ENCODE peak calls at places on chromosomes 13 and 19, in ten cellular contexts. One of them, this sample, is unnamed.

GRCh38 chr13:64074989-64075474 is 2659.4 kb upstream of the PCDH20 start:
- DNase-seq in lung: no peak
- DNase-seq in skeletal muscle cell: no peak
- DNase-seq in breast epithelium: no peak
- DNase-seq in AG04449: no peak
- DNase-seq in BJ: no peak
- DNase-seq in psoas muscle: no peak
- DNase-seq in ascending aorta: no peak
- DNase-seq in AG04450: no peak
- DNase-seq in HFF-Myc: no peak
- DNase-seq in this sample: no peak

GRCh38 chr13:51823861-51824260 is 19.9 kb upstream of the DHRS12 start:
- DNase-seq in lung: no peak
- DNase-seq in skeletal muscle cell: no peak
- DNase-seq in breast epithelium: no peak
- DNase-seq in AG04449: no peak
- DNase-seq in BJ: no peak
- DNase-seq in psoas muscle: no peak
- DNase-seq in ascending aorta: no peak
- DNase-seq in AG04450: no peak
- DNase-seq in HFF-Myc: no peak
- DNase-seq in this sample: no peak

GRCh38 chr13:38769526-38769925 is 82.6 kb downstream of the FREM2 start:
- DNase-seq in lung: no peak
- DNase-seq in skeletal muscle cell: no peak
- DNase-seq in breast epithelium: no peak
- DNase-seq in AG04449: no peak
- DNase-seq in BJ: no peak
- DNase-seq in psoas muscle: no peak
- DNase-seq in ascending aorta: no peak
- DNase-seq in AG04450: no peak
- DNase-seq in HFF-Myc: no peak
- DNase-seq in this sample: no peak

GRCh38 chr13:96075953-96076543 is 13.9 kb upstream of the HS6ST3 start:
- DNase-seq in lung: no peak
- DNase-seq in skeletal muscle cell: no peak
- DNase-seq in breast epithelium: no peak
- DNase-seq in AG04449: no peak
- DNase-seq in BJ: no peak
- DNase-seq in psoas muscle: no peak
- DNase-seq in ascending aorta: no peak
- DNase-seq in AG04450: no peak
- DNase-seq in HFF-Myc: no peak
- DNase-seq in this sample: no peak

GRCh38 chr19:27777242-27777641 is 1435.7 kb downstream of the UQCRFS1 start:
- DNase-seq in lung: no peak
- DNase-seq in skeletal muscle cell: no peak
- DNase-seq in breast epithelium: no peak
- DNase-seq in AG04449: no peak
- DNase-seq in BJ: no peak
- DNase-seq in psoas muscle: no peak
- DNase-seq in ascending aorta: no peak
- DNase-seq in AG04450: no peak
- DNase-seq in HFF-Myc: no peak
- DNase-seq in this sample: no peak

GRCh38 chr13:54953786-54954185 is 1925.2 kb downstream of the OLFM4 start:
- DNase-seq in lung: no peak
- DNase-seq in skeletal muscle cell: no peak
- DNase-seq in breast epithelium: no peak
- DNase-seq in AG04449: no peak
- DNase-seq in BJ: no peak
- DNase-seq in psoas muscle: no peak
- DNase-seq in ascending aorta: no peak
- DNase-seq in AG04450: no peak
- DNase-seq in HFF-Myc: no peak
- DNase-seq in this sample: no peak

GRCh38 chr13:101520672-101521071 is 68.2 kb downstream of the ITGBL1 start:
- DNase-seq in lung: no peak
- DNase-seq in skeletal muscle cell: peak; percentile 78
- DNase-seq in breast epithelium: no peak
- DNase-seq in AG04449: no peak
- DNase-seq in BJ: no peak
- DNase-seq in psoas muscle: no peak
- DNase-seq in ascending aorta: no peak
- DNase-seq in AG04450: peak; percentile 15
- DNase-seq in HFF-Myc: peak; percentile 80
- DNase-seq in this sample: no peak

GRCh38 chr19:49840321-49840720 is 10.6 kb upstream of the PTOV1 start:
- DNase-seq in lung: no peak
- DNase-seq in skeletal muscle cell: no peak
- DNase-seq in breast epithelium: no peak
- DNase-seq in AG04449: no peak
- DNase-seq in BJ: no peak
- DNase-seq in psoas muscle: no peak
- DNase-seq in ascending aorta: no peak
- DNase-seq in AG04450: no peak
- DNase-seq in HFF-Myc: no peak
- DNase-seq in this sample: no peak

GRCh38 chr13:34391071-34391470 is 551.0 kb upstream of the NBEA start:
- DNase-seq in lung: no peak
- DNase-seq in skeletal muscle cell: no peak
- DNase-seq in breast epithelium: no peak
- DNase-seq in AG04449: no peak
- DNase-seq in BJ: peak; percentile 30
- DNase-seq in psoas muscle: no peak
- DNase-seq in ascending aorta: no peak
- DNase-seq in AG04450: no peak
- DNase-seq in HFF-Myc: peak; percentile 39
- DNase-seq in this sample: no peak

GRCh38 chr13:36608474-36608873 is 65.3 kb upstream of the SERTM1 start:
- DNase-seq in lung: no peak
- DNase-seq in skeletal muscle cell: no peak
- DNase-seq in breast epithelium: no peak
- DNase-seq in AG04449: no peak
- DNase-seq in BJ: no peak
- DNase-seq in psoas muscle: no peak
- DNase-seq in ascending aorta: no peak
- DNase-seq in AG04450: no peak
- DNase-seq in HFF-Myc: no peak
- DNase-seq in this sample: no peak

GRCh38 chr19:55620410-55620809 is 4.0 kb downstream of the ZNF784 start:
- DNase-seq in lung: no peak
- DNase-seq in skeletal muscle cell: no peak
- DNase-seq in breast epithelium: no peak
- DNase-seq in AG04449: no peak
- DNase-seq in BJ: no peak
- DNase-seq in psoas muscle: no peak
- DNase-seq in ascending aorta: no peak
- DNase-seq in AG04450: no peak
- DNase-seq in HFF-Myc: no peak
- DNase-seq in this sample: no peak

GRCh38 chr19:51784922-51785690 is 9.9 kb upstream of the FPR3 start:
- DNase-seq in lung: peak; percentile 62
- DNase-seq in skeletal muscle cell: no peak
- DNase-seq in breast epithelium: peak; percentile 20
- DNase-seq in AG04449: no peak
- DNase-seq in BJ: no peak
- DNase-seq in psoas muscle: peak; percentile 67
- DNase-seq in ascending aorta: peak; percentile 79
- DNase-seq in AG04450: no peak
- DNase-seq in HFF-Myc: no peak
- DNase-seq in this sample: peak; percentile 95

GRCh38 chr13:91368676-91369425 is 21.4 kb downstream of the MIR17HG start:
- DNase-seq in lung: no peak
- DNase-seq in skeletal muscle cell: peak; percentile 17
- DNase-seq in breast epithelium: no peak
- DNase-seq in AG04449: no peak
- DNase-seq in BJ: no peak
- DNase-seq in psoas muscle: no peak
- DNase-seq in ascending aorta: no peak
- DNase-seq in AG04450: no peak
- DNase-seq in HFF-Myc: no peak
- DNase-seq in this sample: no peak

GRCh38 chr13:92769064-92769463 is 457.5 kb upstream of the GPC6 start:
- DNase-seq in lung: no peak
- DNase-seq in skeletal muscle cell: peak; percentile 47
- DNase-seq in breast epithelium: no peak
- DNase-seq in AG04449: no peak
- DNase-seq in BJ: no peak
- DNase-seq in psoas muscle: no peak
- DNase-seq in ascending aorta: no peak
- DNase-seq in AG04450: no peak
- DNase-seq in HFF-Myc: no peak
- DNase-seq in this sample: no peak

GRCh38 chr19:16495982-16496612 is at the start of the genes C19orf44 and CALR3:
- DNase-seq in lung: peak; percentile 99
- DNase-seq in skeletal muscle cell: peak; percentile 93
- DNase-seq in breast epithelium: peak; percentile 98
- DNase-seq in AG04449: peak; percentile 83
- DNase-seq in BJ: peak; percentile 94
- DNase-seq in psoas muscle: peak; percentile 99
- DNase-seq in ascending aorta: peak; percentile 100
- DNase-seq in AG04450: peak; percentile 96
- DNase-seq in HFF-Myc: peak; percentile 95
- DNase-seq in this sample: peak; percentile 98

GRCh38 chr13:23160241-23161175 is 20.3 kb upstream of the SGCG start:
- DNase-seq in lung: no peak
- DNase-seq in skeletal muscle cell: no peak
- DNase-seq in breast epithelium: no peak
- DNase-seq in AG04449: no peak
- DNase-seq in BJ: no peak
- DNase-seq in psoas muscle: no peak
- DNase-seq in ascending aorta: no peak
- DNase-seq in AG04450: no peak
- DNase-seq in HFF-Myc: no peak
- DNase-seq in this sample: no peak

GRCh38 chr19:1353144-1353543 is 30.6 kb upstream of the NDUFS7 start:
- DNase-seq in lung: no peak
- DNase-seq in skeletal muscle cell: no peak
- DNase-seq in breast epithelium: no peak
- DNase-seq in AG04449: no peak
- DNase-seq in BJ: no peak
- DNase-seq in psoas muscle: no peak
- DNase-seq in ascending aorta: no peak
- DNase-seq in AG04450: no peak
- DNase-seq in HFF-Myc: no peak
- DNase-seq in this sample: no peak

GRCh38 chr19:6125571-6125989 is 9.9 kb upstream of the ACSBG2 start:
- DNase-seq in lung: peak; percentile 64
- DNase-seq in skeletal muscle cell: peak; percentile 36
- DNase-seq in breast epithelium: peak; percentile 37
- DNase-seq in AG04449: no peak
- DNase-seq in BJ: no peak
- DNase-seq in psoas muscle: no peak
- DNase-seq in ascending aorta: peak; percentile 80
- DNase-seq in AG04450: peak; percentile 48
- DNase-seq in HFF-Myc: peak; percentile 66
- DNase-seq in this sample: peak; percentile 53

GRCh38 chr19:56765107-56765506 is 75.4 kb downstream of the PEG3 start:
- DNase-seq in lung: peak; percentile 55
- DNase-seq in skeletal muscle cell: no peak
- DNase-seq in breast epithelium: peak; percentile 23
- DNase-seq in AG04449: no peak
- DNase-seq in BJ: no peak
- DNase-seq in psoas muscle: peak; percentile 55
- DNase-seq in ascending aorta: no peak
- DNase-seq in AG04450: no peak
- DNase-seq in HFF-Myc: no peak
- DNase-seq in this sample: no peak

GRCh38 chr13:20193924-20194631 is 1.3 kb upstream of the GJB2 start:
- DNase-seq in lung: no peak
- DNase-seq in skeletal muscle cell: no peak
- DNase-seq in breast epithelium: no peak
- DNase-seq in AG04449: no peak
- DNase-seq in BJ: no peak
- DNase-seq in psoas muscle: no peak
- DNase-seq in ascending aorta: no peak
- DNase-seq in AG04450: no peak
- DNase-seq in HFF-Myc: no peak
- DNase-seq in this sample: no peak
- H3K4me3 ChIP-seq in lung: no peak overlapping the region
- H3K4me3 ChIP-seq in skeletal muscle cell: no peak overlapping the region
- H3K4me3 ChIP-seq in breast epithelium: no peak overlapping the region
- H3K4me3 ChIP-seq in AG04449: no peak overlapping the region
- H3K4me3 ChIP-seq in BJ: no peak overlapping the region
- H3K4me3 ChIP-seq in psoas muscle: peak overlapping the region; percentile 71
- H3K4me3 ChIP-seq in ascending aorta: peak overlapping the region; percentile 59
- H3K4me3 ChIP-seq in AG04450: no peak overlapping the region
- H3K4me3 ChIP-seq in HFF-Myc: no peak overlapping the region
- H3K4me3 ChIP-seq in this sample: no peak overlapping the region

GRCh38 chr19:38224014-38224862 is at the start of gene DPF1:
- DNase-seq in lung: no peak
- DNase-seq in skeletal muscle cell: no peak
- DNase-seq in breast epithelium: no peak
- DNase-seq in AG04449: no peak
- DNase-seq in BJ: no peak
- DNase-seq in psoas muscle: no peak
- DNase-seq in ascending aorta: no peak
- DNase-seq in AG04450: no peak
- DNase-seq in HFF-Myc: peak; percentile 31
- DNase-seq in this sample: no peak
- H3K4me3 ChIP-seq in lung: peak within 1 kb of the TSS; percentile 16
- H3K4me3 ChIP-seq in skeletal muscle cell: peak within 1 kb of the TSS; percentile 65
- H3K4me3 ChIP-seq in breast epithelium: peak within 1 kb of the TSS; percentile 18
- H3K4me3 ChIP-seq in AG04449: peak within 1 kb of the TSS; percentile 70
- H3K4me3 ChIP-seq in BJ: peak within 1 kb of the TSS; percentile 74
- H3K4me3 ChIP-seq in psoas muscle: peak within 1 kb of the TSS; percentile 61
- H3K4me3 ChIP-seq in ascending aorta: peak within 1 kb of the TSS; percentile 54
- H3K4me3 ChIP-seq in AG04450: peak within 1 kb of the TSS; percentile 67
- H3K4me3 ChIP-seq in HFF-Myc: peak within 1 kb of the TSS; percentile 56
- H3K4me3 ChIP-seq in this sample: no peak within 1 kb of the TSS

GRCh38 chr19:38676023-38676877 is 28.8 kb downstream of the ACTN4 start:
- DNase-seq in lung: no peak
- DNase-seq in skeletal muscle cell: no peak
- DNase-seq in breast epithelium: no peak
- DNase-seq in AG04449: no peak
- DNase-seq in BJ: no peak
- DNase-seq in psoas muscle: peak; percentile 63
- DNase-seq in ascending aorta: no peak
- DNase-seq in AG04450: no peak
- DNase-seq in HFF-Myc: no peak
- DNase-seq in this sample: no peak
- H3K4me3 ChIP-seq in lung: no peak overlapping the region
- H3K4me3 ChIP-seq in skeletal muscle cell: no peak overlapping the region
- H3K4me3 ChIP-seq in breast epithelium: no peak overlapping the region
- H3K4me3 ChIP-seq in AG04449: peak overlapping the region; percentile 3
- H3K4me3 ChIP-seq in BJ: no peak overlapping the region
- H3K4me3 ChIP-seq in psoas muscle: no peak overlapping the region
- H3K4me3 ChIP-seq in ascending aorta: no peak overlapping the region
- H3K4me3 ChIP-seq in AG04450: no peak overlapping the region
- H3K4me3 ChIP-seq in HFF-Myc: peak overlapping the region; percentile 10
- H3K4me3 ChIP-seq in this sample: no peak overlapping the region

DNA sequence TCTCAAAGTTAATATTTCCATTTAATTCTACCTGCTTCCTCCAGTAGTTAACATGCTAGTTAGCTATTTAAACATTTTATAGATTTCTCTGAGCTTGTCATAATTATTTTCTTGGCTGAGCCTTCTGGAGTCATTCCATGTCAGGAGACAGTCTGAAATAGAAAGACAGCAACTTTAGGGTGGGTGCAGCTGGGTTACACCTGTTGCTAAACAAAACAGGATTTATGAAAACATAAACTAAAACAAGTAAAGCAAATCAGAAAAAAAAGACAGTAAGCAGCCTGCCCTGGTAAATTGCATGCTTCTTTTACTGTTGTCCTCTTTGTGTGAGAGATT is 330.0 kb downstream of the DLEU7 start:
- DNase-seq in lung: no peak
- DNase-seq in skeletal muscle cell: no peak
- DNase-seq in breast epithelium: no peak
- DNase-seq in AG04449: no peak
- DNase-seq in BJ: no peak
- DNase-seq in psoas muscle: no peak
- DNase-seq in ascending aorta: no peak
- DNase-seq in AG04450: no peak
- DNase-seq in HFF-Myc: no peak
- DNase-seq in this sample: no peak
- H3K4me3 ChIP-seq in lung: no peak overlapping the region
- H3K4me3 ChIP-seq in skeletal muscle cell: no peak overlapping the region
- H3K4me3 ChIP-seq in breast epithelium: no peak overlapping the region
- H3K4me3 ChIP-seq in AG04449: no peak overlapping the region
- H3K4me3 ChIP-seq in BJ: no peak overlapping the region
- H3K4me3 ChIP-seq in psoas muscle: peak overlapping the region; percentile 47
- H3K4me3 ChIP-seq in ascending aorta: no peak overlapping the region
- H3K4me3 ChIP-seq in AG04450: no peak overlapping the region
- H3K4me3 ChIP-seq in HFF-Myc: no peak overlapping the region
- H3K4me3 ChIP-seq in this sample: no peak overlapping the region

This sample was measured in lower leg skin.